ENCODE peak calls at places on chromosome 22, in four cellular contexts. N, P, O and G are unnamed samples. For H4K20me1, the result is how much of the 10 kb centered on the place peaks cover.

GRCh38 chr22:22882033-22882717 is 5.4 kb upstream of the IGLL5 start:
- DNase-seq in O (peak), N (no peak), P (no peak), G (peak)

GRCh38 chr22:17921871-17922821 is 102.2 kb downstream of the MICAL3 start:
- DNase-seq in O (no peak), N (peak), P (no peak), G (peak)

GRCh38 chr22:23068096-23068831 is 2.1 kb upstream of the GNAZ start:
- DNase-seq in P (no peak), N (no peak), O (no peak), G (no peak)

GRCh38 chr22:24421428-24421931 is 5.9 kb upstream of the ADORA2A start:
- DNase-seq in N (peak), O (peak), P (peak), G (no peak)

GRCh38 chr22:37126882-37127281 is 17.4 kb upstream of the TMPRSS6 start:
- DNase-seq in O (no peak), N (no peak), P (no peak), G (no peak)

GRCh38 chr22:24506802-24507438 is 11.8 kb downstream of the UPB1 start:
- DNase-seq in P (no peak), O (peak), N (peak), G (no peak)

GRCh38 chr22:46801331-46801811 is 38.9 kb downstream of the TBC1D22A start:
- DNase-seq in N (peak), P (no peak), O (no peak), G (no peak)

GRCh38 chr22:25334091-25334490 is 114.7 kb downstream of the CRYBB2 start:
- DNase-seq in O (peak), N (peak), P (peak), G (peak)

GRCh38 chr22:38027487-38027886 is 29.7 kb upstream of the PICK1 start:
- DNase-seq in P (no peak), O (no peak), N (no peak), G (no peak)

GRCh38 chr22:17085277-17086091 is 684 bp downstream of the IL17RA start:
- DNase-seq in O (peak), N (no peak), P (no peak), G (peak)

GRCh38 chr22:37263966-37264887 is 18.1 kb upstream of the CYTH4 start:
- DNase-seq in P (no peak), N (no peak), O (no peak), G (no peak)

GRCh38 chr22:27616033-27616432 is 185.5 kb downstream of the MN1 start:
- DNase-seq in O (no peak), N (no peak), P (no peak), G (no peak)

GRCh38 chr22:19874307-19875060 is 19.8 kb upstream of the GNB1L start:
- DNase-seq in P (no peak), N (no peak), O (no peak), G (peak)
- H2AFZ ChIP-seq in P (no peak), N (no peak), O (no peak), G (peak)

GRCh38 chr22:48288541-48288940 is 1526.1 kb downstream of the TBC1D22A start:
- DNase-seq in P (no peak), O (no peak), N (no peak), G (no peak)
- H4K20me1 ChIP-seq in P (under half), O (under half), N (under half), G (under half)

GRCh38 chr22:39519681-39520053 is 695 bp upstream of the ATF4 start:
- DNase-seq in N (peak), P (no peak), O (peak), G (peak)
- H2AFZ ChIP-seq in N (no peak), P (no peak), O (peak), G (peak)

GRCh38 chr22:40410272-40410671 is 39.9 kb downstream of the SGSM3 start:
- DNase-seq in P (no peak), O (peak), N (no peak), G (peak)

GRCh38 chr22:40407831-40408717 is 37.7 kb downstream of the SGSM3 start:
- DNase-seq in O (no peak), P (no peak), N (no peak), G (no peak)

GRCh38 chr22:40409613-40410113 is 39.3 kb downstream of the SGSM3 start:
- DNase-seq in P (no peak), O (no peak), N (no peak), G (no peak)

GRCh38 chr22:40407021-40407761 is 36.8 kb downstream of the SGSM3 start:
- DNase-seq in O (no peak), N (no peak), P (no peak), G (no peak)

GRCh38 chr22:40408718-40409612 is 38.6 kb downstream of the SGSM3 start:
- DNase-seq in P (no peak), O (no peak), N (no peak), G (no peak)
- H4K20me1 ChIP-seq in P (under half), O (under half), N (under half), G (under half)

DNA sequence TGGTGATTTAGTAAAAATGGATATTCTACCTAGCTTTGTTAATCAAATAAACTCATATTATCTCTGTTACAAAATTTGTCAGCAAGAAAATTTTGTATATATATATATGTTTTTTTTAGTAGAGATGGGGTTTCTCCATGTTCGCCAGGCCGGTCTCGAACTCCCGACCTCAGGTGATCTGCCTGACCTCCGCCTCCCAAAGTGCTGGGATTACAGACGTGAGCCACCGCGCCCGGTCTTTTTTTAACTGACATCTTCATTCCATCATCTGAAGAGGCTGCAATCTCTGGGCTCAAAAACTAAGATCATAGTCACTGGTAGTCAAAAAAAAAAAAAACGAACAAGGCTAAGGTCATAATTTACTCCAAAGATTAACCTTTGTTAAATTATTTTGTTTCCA is 5.3 kb upstream of the KLHDC7B start:
- DNase-seq in O (no peak), N (no peak), P (no peak), G (no peak)
- H2AFZ ChIP-seq in O (no peak), N (no peak), P (no peak), G (no peak)

GRCh38 chr22:40405178-40406062 is 35.0 kb downstream of the SGSM3 start:
- DNase-seq in O (no peak), N (no peak), P (no peak), G (no peak)
- H4K20me1 ChIP-seq in O (under half), N (under half), P (under half), G (under half)

DNA sequence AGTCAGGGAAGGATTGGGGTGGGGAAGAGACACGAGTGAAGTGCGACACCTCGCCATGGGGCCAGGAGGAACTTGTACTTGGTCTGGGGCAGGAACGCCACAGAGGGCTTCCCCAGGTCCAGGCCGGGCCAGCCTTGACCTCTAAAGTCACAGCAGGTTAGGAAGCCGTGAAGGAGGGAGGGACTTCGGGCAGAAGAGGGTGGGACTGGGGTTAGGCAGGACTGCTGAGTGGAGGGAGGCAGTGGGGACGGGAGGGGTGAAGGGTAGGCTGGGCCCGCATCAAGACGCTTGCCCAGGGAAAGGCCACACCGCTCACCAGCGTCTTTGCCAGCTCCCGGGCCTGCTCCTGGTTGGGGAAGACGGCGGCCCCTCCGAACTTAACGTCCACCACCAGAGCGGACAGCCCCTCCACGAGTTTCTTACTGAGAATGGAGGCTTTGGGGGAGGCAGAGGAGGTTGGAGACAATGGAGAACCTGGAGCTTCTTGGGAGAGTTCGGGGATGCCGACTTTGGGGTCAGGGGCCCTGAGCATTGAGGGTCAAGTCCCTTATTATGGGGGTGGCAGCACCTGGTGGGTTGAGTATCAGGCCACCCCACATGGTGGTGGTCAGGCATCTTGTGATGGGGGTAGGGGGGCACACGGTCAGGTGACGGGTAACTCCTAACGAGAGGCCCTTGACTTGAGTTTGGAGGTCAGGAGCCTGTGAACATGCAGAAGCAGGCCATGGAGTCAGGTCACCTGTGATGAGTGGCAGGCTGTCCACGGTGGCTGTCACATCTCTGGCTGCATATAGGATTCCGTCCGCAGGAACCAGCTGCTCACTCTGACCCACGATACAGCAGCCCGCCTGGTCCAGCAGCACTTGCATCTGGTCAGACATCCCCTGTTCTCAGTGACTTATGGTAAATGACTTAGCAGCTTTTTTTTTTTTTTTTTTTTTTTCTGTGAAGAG is 1.7 kb upstream of the SCO2 start:
- DNase-seq in O (peak), N (peak), P (no peak), G (no peak)
- H2AFZ ChIP-seq in O (peak), N (no peak), P (no peak), G (peak)